ENCODE peak calls at places on chromosomes 6 and 20, in nine cellular contexts. One of them, this sample, is unnamed.
A peak's percentile ranks its signal among the peaks of the same experiment; 100 is the strongest.

GRCh38 chr6:41502607-41503434 is 43.4 kb upstream of the FOXP4 start:
- DNase-seq in ureter: no peak
- DNase-seq in retinal pigment epithelial cell: no peak
- DNase-seq in T47D: no peak
- DNase-seq in stimulated activated CD4-positive, alpha-beta T cell treated with anti-CD3 and anti-CD28 coated beads, Interleukin-4, amount 100 ng/mL, for 48 hours: no peak
- DNase-seq in HCT116: no peak
- DNase-seq in HFFc6: no peak
- DNase-seq in H7: peak; percentile 92
- DNase-seq in effector memory CD4-positive, alpha-beta T cell: no peak
- DNase-seq in this sample: no peak

GRCh38 chr6:64736421-64736950 is 970.5 kb downstream of the EYS start:
- DNase-seq in ureter: no peak
- DNase-seq in retinal pigment epithelial cell: no peak
- DNase-seq in T47D: no peak
- DNase-seq in stimulated activated CD4-positive, alpha-beta T cell treated with anti-CD3 and anti-CD28 coated beads, Interleukin-4, amount 100 ng/mL, for 48 hours: no peak
- DNase-seq in HCT116: no peak
- DNase-seq in HFFc6: no peak
- DNase-seq in H7: no peak
- DNase-seq in effector memory CD4-positive, alpha-beta T cell: no peak
- DNase-seq in this sample: no peak

GRCh38 chr6:11407403-11407802 is 130.1 kb upstream of the TMEM170B start:
- DNase-seq in ureter: no peak
- DNase-seq in retinal pigment epithelial cell: no peak
- DNase-seq in T47D: no peak
- DNase-seq in stimulated activated CD4-positive, alpha-beta T cell treated with anti-CD3 and anti-CD28 coated beads, Interleukin-4, amount 100 ng/mL, for 48 hours: no peak
- DNase-seq in HCT116: no peak
- DNase-seq in HFFc6: no peak
- DNase-seq in H7: no peak
- DNase-seq in effector memory CD4-positive, alpha-beta T cell: no peak
- DNase-seq in this sample: no peak

GRCh38 chr20:32528291-32528891 is 56.7 kb downstream of the NOL4L start:
- DNase-seq in ureter: no peak
- DNase-seq in retinal pigment epithelial cell: no peak
- DNase-seq in T47D: no peak
- DNase-seq in stimulated activated CD4-positive, alpha-beta T cell treated with anti-CD3 and anti-CD28 coated beads, Interleukin-4, amount 100 ng/mL, for 48 hours: no peak
- DNase-seq in HCT116: no peak
- DNase-seq in HFFc6: no peak
- DNase-seq in H7: peak; percentile 74
- DNase-seq in effector memory CD4-positive, alpha-beta T cell: no peak
- DNase-seq in this sample: peak; percentile 71

GRCh38 chr6:123089223-123089622 is 93.2 kb downstream of the CLVS2 start:
- DNase-seq in ureter: no peak
- DNase-seq in retinal pigment epithelial cell: no peak
- DNase-seq in T47D: no peak
- DNase-seq in stimulated activated CD4-positive, alpha-beta T cell treated with anti-CD3 and anti-CD28 coated beads, Interleukin-4, amount 100 ng/mL, for 48 hours: no peak
- DNase-seq in HCT116: no peak
- DNase-seq in HFFc6: no peak
- DNase-seq in H7: no peak
- DNase-seq in effector memory CD4-positive, alpha-beta T cell: no peak
- DNase-seq in this sample: no peak

GRCh38 chr20:60295214-60295613 is 337.0 kb downstream of the CDH26 start:
- DNase-seq in ureter: no peak
- DNase-seq in retinal pigment epithelial cell: no peak
- DNase-seq in T47D: no peak
- DNase-seq in stimulated activated CD4-positive, alpha-beta T cell treated with anti-CD3 and anti-CD28 coated beads, Interleukin-4, amount 100 ng/mL, for 48 hours: no peak
- DNase-seq in HCT116: no peak
- DNase-seq in HFFc6: no peak
- DNase-seq in H7: no peak
- DNase-seq in effector memory CD4-positive, alpha-beta T cell: no peak
- DNase-seq in this sample: no peak

GRCh38 chr6:36820700-36821580 is 18.3 kb downstream of the CPNE5 start:
- DNase-seq in ureter: no peak
- DNase-seq in retinal pigment epithelial cell: peak; percentile 89
- DNase-seq in T47D: no peak
- DNase-seq in stimulated activated CD4-positive, alpha-beta T cell treated with anti-CD3 and anti-CD28 coated beads, Interleukin-4, amount 100 ng/mL, for 48 hours: no peak
- DNase-seq in HCT116: no peak
- DNase-seq in HFFc6: peak; percentile 62
- DNase-seq in H7: peak; percentile 71
- DNase-seq in effector memory CD4-positive, alpha-beta T cell: no peak
- DNase-seq in this sample: no peak

GRCh38 chr20:24672886-24673677 is 203.7 kb downstream of the SYNDIG1 start:
- DNase-seq in ureter: no peak
- DNase-seq in retinal pigment epithelial cell: peak; percentile 81
- DNase-seq in T47D: no peak
- DNase-seq in stimulated activated CD4-positive, alpha-beta T cell treated with anti-CD3 and anti-CD28 coated beads, Interleukin-4, amount 100 ng/mL, for 48 hours: no peak
- DNase-seq in HCT116: no peak
- DNase-seq in HFFc6: peak; percentile 97
- DNase-seq in H7: no peak
- DNase-seq in effector memory CD4-positive, alpha-beta T cell: no peak
- DNase-seq in this sample: no peak

GRCh38 chr6:26234421-26235239 is 130.4 kb upstream of the BTN3A2 start:
- DNase-seq in ureter: peak; percentile 77
- DNase-seq in retinal pigment epithelial cell: no peak
- DNase-seq in T47D: peak; percentile 58
- DNase-seq in stimulated activated CD4-positive, alpha-beta T cell treated with anti-CD3 and anti-CD28 coated beads, Interleukin-4, amount 100 ng/mL, for 48 hours: peak; percentile 51
- DNase-seq in HCT116: no peak
- DNase-seq in HFFc6: peak; percentile 78
- DNase-seq in H7: peak; percentile 71
- DNase-seq in effector memory CD4-positive, alpha-beta T cell: no peak
- DNase-seq in this sample: no peak

GRCh38 chr20:1838479-1839279 is 56.5 kb upstream of the SIRPA start:
- DNase-seq in ureter: no peak
- DNase-seq in retinal pigment epithelial cell: no peak
- DNase-seq in T47D: no peak
- DNase-seq in stimulated activated CD4-positive, alpha-beta T cell treated with anti-CD3 and anti-CD28 coated beads, Interleukin-4, amount 100 ng/mL, for 48 hours: no peak
- DNase-seq in HCT116: no peak
- DNase-seq in HFFc6: no peak
- DNase-seq in H7: peak; percentile 62
- DNase-seq in effector memory CD4-positive, alpha-beta T cell: no peak
- DNase-seq in this sample: no peak

GRCh38 chr6:159959165-159959975 is 9.5 kb upstream of the IGF2R start:
- DNase-seq in ureter: no peak
- DNase-seq in retinal pigment epithelial cell: no peak
- DNase-seq in T47D: no peak
- DNase-seq in stimulated activated CD4-positive, alpha-beta T cell treated with anti-CD3 and anti-CD28 coated beads, Interleukin-4, amount 100 ng/mL, for 48 hours: no peak
- DNase-seq in HCT116: no peak
- DNase-seq in HFFc6: no peak
- DNase-seq in H7: no peak
- DNase-seq in effector memory CD4-positive, alpha-beta T cell: no peak
- DNase-seq in this sample: no peak

GRCh38 chr20:11453430-11453829 is 464.3 kb upstream of the BTBD3 start:
- DNase-seq in ureter: no peak
- DNase-seq in retinal pigment epithelial cell: no peak
- DNase-seq in T47D: no peak
- DNase-seq in stimulated activated CD4-positive, alpha-beta T cell treated with anti-CD3 and anti-CD28 coated beads, Interleukin-4, amount 100 ng/mL, for 48 hours: no peak
- DNase-seq in HCT116: no peak
- DNase-seq in HFFc6: peak; percentile 51
- DNase-seq in H7: no peak
- DNase-seq in effector memory CD4-positive, alpha-beta T cell: no peak
- DNase-seq in this sample: no peak

GRCh38 chr20:62970307-62971210 is 18.1 kb downstream of the SLC17A9 start:
- DNase-seq in ureter: no peak
- DNase-seq in retinal pigment epithelial cell: no peak
- DNase-seq in T47D: peak; percentile 85
- DNase-seq in stimulated activated CD4-positive, alpha-beta T cell treated with anti-CD3 and anti-CD28 coated beads, Interleukin-4, amount 100 ng/mL, for 48 hours: no peak
- DNase-seq in HCT116: no peak
- DNase-seq in HFFc6: no peak
- DNase-seq in H7: peak; percentile 77
- DNase-seq in effector memory CD4-positive, alpha-beta T cell: no peak
- DNase-seq in this sample: no peak

GRCh38 chr6:64714073-64714472 is 993.0 kb downstream of the EYS start:
- DNase-seq in ureter: no peak
- DNase-seq in retinal pigment epithelial cell: no peak
- DNase-seq in T47D: no peak
- DNase-seq in stimulated activated CD4-positive, alpha-beta T cell treated with anti-CD3 and anti-CD28 coated beads, Interleukin-4, amount 100 ng/mL, for 48 hours: no peak
- DNase-seq in HCT116: no peak
- DNase-seq in HFFc6: no peak
- DNase-seq in H7: no peak
- DNase-seq in effector memory CD4-positive, alpha-beta T cell: no peak
- DNase-seq in this sample: no peak

GRCh38 chr6:166677941-166678340 is 50.9 kb upstream of the RPS6KA2 start:
- DNase-seq in ureter: no peak
- DNase-seq in retinal pigment epithelial cell: no peak
- DNase-seq in T47D: no peak
- DNase-seq in stimulated activated CD4-positive, alpha-beta T cell treated with anti-CD3 and anti-CD28 coated beads, Interleukin-4, amount 100 ng/mL, for 48 hours: no peak
- DNase-seq in HCT116: no peak
- DNase-seq in HFFc6: no peak
- DNase-seq in H7: no peak
- DNase-seq in effector memory CD4-positive, alpha-beta T cell: no peak
- DNase-seq in this sample: no peak

GRCh38 chr6:35089935-35090505 is 51.1 kb downstream of the TCP11 start:
- DNase-seq in ureter: peak; percentile 37
- DNase-seq in retinal pigment epithelial cell: peak; percentile 96
- DNase-seq in T47D: no peak
- DNase-seq in stimulated activated CD4-positive, alpha-beta T cell treated with anti-CD3 and anti-CD28 coated beads, Interleukin-4, amount 100 ng/mL, for 48 hours: no peak
- DNase-seq in HCT116: no peak
- DNase-seq in HFFc6: peak; percentile 69
- DNase-seq in H7: peak; percentile 40
- DNase-seq in effector memory CD4-positive, alpha-beta T cell: no peak
- DNase-seq in this sample: no peak

GRCh38 chr20:13862245-13862644 is 77.4 kb downstream of the NDUFAF5 start:
- DNase-seq in ureter: no peak
- DNase-seq in retinal pigment epithelial cell: no peak
- DNase-seq in T47D: no peak
- DNase-seq in stimulated activated CD4-positive, alpha-beta T cell treated with anti-CD3 and anti-CD28 coated beads, Interleukin-4, amount 100 ng/mL, for 48 hours: no peak
- DNase-seq in HCT116: no peak
- DNase-seq in HFFc6: no peak
- DNase-seq in H7: no peak
- DNase-seq in effector memory CD4-positive, alpha-beta T cell: no peak
- DNase-seq in this sample: no peak

GRCh38 chr6:147441751-147442150 is 66.7 kb upstream of the SAMD5 start:
- DNase-seq in ureter: no peak
- DNase-seq in retinal pigment epithelial cell: peak; percentile 86
- DNase-seq in T47D: no peak
- DNase-seq in stimulated activated CD4-positive, alpha-beta T cell treated with anti-CD3 and anti-CD28 coated beads, Interleukin-4, amount 100 ng/mL, for 48 hours: no peak
- DNase-seq in HCT116: no peak
- DNase-seq in HFFc6: no peak
- DNase-seq in H7: no peak
- DNase-seq in effector memory CD4-positive, alpha-beta T cell: no peak
- DNase-seq in this sample: no peak

GRCh38 chr6:113094781-113095180 is 747.7 kb downstream of the RFPL4B start:
- DNase-seq in ureter: no peak
- DNase-seq in retinal pigment epithelial cell: no peak
- DNase-seq in T47D: no peak
- DNase-seq in stimulated activated CD4-positive, alpha-beta T cell treated with anti-CD3 and anti-CD28 coated beads, Interleukin-4, amount 100 ng/mL, for 48 hours: no peak
- DNase-seq in HCT116: no peak
- DNase-seq in HFFc6: peak; percentile 8
- DNase-seq in H7: no peak
- DNase-seq in effector memory CD4-positive, alpha-beta T cell: no peak
- DNase-seq in this sample: no peak

GRCh38 chr20:63822276-63822696 is 8.8 kb downstream of the ZBTB46 start:
- DNase-seq in ureter: no peak
- DNase-seq in retinal pigment epithelial cell: no peak
- DNase-seq in T47D: no peak
- DNase-seq in stimulated activated CD4-positive, alpha-beta T cell treated with anti-CD3 and anti-CD28 coated beads, Interleukin-4, amount 100 ng/mL, for 48 hours: no peak
- DNase-seq in HCT116: no peak
- DNase-seq in HFFc6: no peak
- DNase-seq in H7: peak; percentile 13
- DNase-seq in effector memory CD4-positive, alpha-beta T cell: no peak
- DNase-seq in this sample: no peak

GRCh38 chr6:168359794-168360193 is 40.2 kb upstream of the DACT2 start:
- DNase-seq in ureter: no peak
- DNase-seq in retinal pigment epithelial cell: no peak
- DNase-seq in T47D: no peak
- DNase-seq in stimulated activated CD4-positive, alpha-beta T cell treated with anti-CD3 and anti-CD28 coated beads, Interleukin-4, amount 100 ng/mL, for 48 hours: no peak
- DNase-seq in HCT116: no peak
- DNase-seq in HFFc6: no peak
- DNase-seq in H7: no peak
- DNase-seq in effector memory CD4-positive, alpha-beta T cell: no peak
- DNase-seq in this sample: no peak

GRCh38 chr6:124961784-124962611 is at the start of gene RNF217:
- DNase-seq in ureter: peak; percentile 73
- DNase-seq in retinal pigment epithelial cell: no peak
- DNase-seq in T47D: peak; percentile 42
- DNase-seq in stimulated activated CD4-positive, alpha-beta T cell treated with anti-CD3 and anti-CD28 coated beads, Interleukin-4, amount 100 ng/mL, for 48 hours: no peak
- DNase-seq in HCT116: no peak
- DNase-seq in HFFc6: peak; percentile 48
- DNase-seq in H7: peak; percentile 82
- DNase-seq in effector memory CD4-positive, alpha-beta T cell: no peak
- DNase-seq in this sample: peak; percentile 11

GRCh38 chr20:49447946-49448809 is 34.3 kb downstream of the KCNB1 start:
- DNase-seq in ureter: peak; percentile 52
- DNase-seq in retinal pigment epithelial cell: peak; percentile 54
- DNase-seq in T47D: no peak
- DNase-seq in stimulated activated CD4-positive, alpha-beta T cell treated with anti-CD3 and anti-CD28 coated beads, Interleukin-4, amount 100 ng/mL, for 48 hours: no peak
- DNase-seq in HCT116: no peak
- DNase-seq in HFFc6: no peak
- DNase-seq in H7: peak; percentile 65
- DNase-seq in effector memory CD4-positive, alpha-beta T cell: no peak
- DNase-seq in this sample: peak; percentile 88

GRCh38 chr20:57389695-57390603 is 1.2 kb upstream of the RBM38 start:
- DNase-seq in ureter: no peak
- DNase-seq in retinal pigment epithelial cell: no peak
- DNase-seq in T47D: no peak
- DNase-seq in stimulated activated CD4-positive, alpha-beta T cell treated with anti-CD3 and anti-CD28 coated beads, Interleukin-4, amount 100 ng/mL, for 48 hours: peak; percentile 61
- DNase-seq in HCT116: no peak
- DNase-seq in HFFc6: no peak
- DNase-seq in H7: peak; percentile 85
- DNase-seq in effector memory CD4-positive, alpha-beta T cell: peak; percentile 74
- DNase-seq in this sample: no peak

GRCh38 chr20:1187605-1188171 is 2.9 kb upstream of the TMEM74B start:
- DNase-seq in ureter: no peak
- DNase-seq in retinal pigment epithelial cell: no peak
- DNase-seq in T47D: no peak
- DNase-seq in stimulated activated CD4-positive, alpha-beta T cell treated with anti-CD3 and anti-CD28 coated beads, Interleukin-4, amount 100 ng/mL, for 48 hours: no peak
- DNase-seq in HCT116: no peak
- DNase-seq in HFFc6: no peak
- DNase-seq in H7: no peak
- DNase-seq in effector memory CD4-positive, alpha-beta T cell: no peak
- DNase-seq in this sample: no peak

GRCh38 chr20:57526067-57526884 is 1.3 kb upstream of the CTCFL start:
- DNase-seq in ureter: no peak
- DNase-seq in retinal pigment epithelial cell: no peak
- DNase-seq in T47D: no peak
- DNase-seq in stimulated activated CD4-positive, alpha-beta T cell treated with anti-CD3 and anti-CD28 coated beads, Interleukin-4, amount 100 ng/mL, for 48 hours: peak; percentile 28
- DNase-seq in HCT116: peak; percentile 15
- DNase-seq in HFFc6: no peak
- DNase-seq in H7: peak; percentile 78
- DNase-seq in effector memory CD4-positive, alpha-beta T cell: no peak
- DNase-seq in this sample: no peak

GRCh38 chr20:62997626-62998025 is 9.1 kb downstream of the BHLHE23 start:
- DNase-seq in ureter: no peak
- DNase-seq in retinal pigment epithelial cell: no peak
- DNase-seq in T47D: no peak
- DNase-seq in stimulated activated CD4-positive, alpha-beta T cell treated with anti-CD3 and anti-CD28 coated beads, Interleukin-4, amount 100 ng/mL, for 48 hours: no peak
- DNase-seq in HCT116: no peak
- DNase-seq in HFFc6: no peak
- DNase-seq in H7: no peak
- DNase-seq in effector memory CD4-positive, alpha-beta T cell: no peak
- DNase-seq in this sample: no peak

GRCh38 chr20:12022121-12022520 is 104.4 kb downstream of the BTBD3 start:
- DNase-seq in ureter: no peak
- DNase-seq in retinal pigment epithelial cell: no peak
- DNase-seq in T47D: no peak
- DNase-seq in stimulated activated CD4-positive, alpha-beta T cell treated with anti-CD3 and anti-CD28 coated beads, Interleukin-4, amount 100 ng/mL, for 48 hours: no peak
- DNase-seq in HCT116: no peak
- DNase-seq in HFFc6: no peak
- DNase-seq in H7: no peak
- DNase-seq in effector memory CD4-positive, alpha-beta T cell: no peak
- DNase-seq in this sample: no peak

GRCh38 chr20:35300469-35301262 is 8.4 kb upstream of the FAM83C start:
- DNase-seq in ureter: no peak
- DNase-seq in retinal pigment epithelial cell: no peak
- DNase-seq in T47D: no peak
- DNase-seq in stimulated activated CD4-positive, alpha-beta T cell treated with anti-CD3 and anti-CD28 coated beads, Interleukin-4, amount 100 ng/mL, for 48 hours: no peak
- DNase-seq in HCT116: no peak
- DNase-seq in HFFc6: no peak
- DNase-seq in H7: no peak
- DNase-seq in effector memory CD4-positive, alpha-beta T cell: no peak
- DNase-seq in this sample: no peak

GRCh38 chr6:151803743-151804142 is 3.7 kb upstream of the ESR1 start:
- DNase-seq in ureter: no peak
- DNase-seq in retinal pigment epithelial cell: no peak
- DNase-seq in T47D: no peak
- DNase-seq in stimulated activated CD4-positive, alpha-beta T cell treated with anti-CD3 and anti-CD28 coated beads, Interleukin-4, amount 100 ng/mL, for 48 hours: no peak
- DNase-seq in HCT116: no peak
- DNase-seq in HFFc6: no peak
- DNase-seq in H7: no peak
- DNase-seq in effector memory CD4-positive, alpha-beta T cell: no peak
- DNase-seq in this sample: no peak

GRCh38 chr6:112938656-112939055 is 591.5 kb downstream of the RFPL4B start:
- DNase-seq in ureter: no peak
- DNase-seq in retinal pigment epithelial cell: no peak
- DNase-seq in T47D: no peak
- DNase-seq in stimulated activated CD4-positive, alpha-beta T cell treated with anti-CD3 and anti-CD28 coated beads, Interleukin-4, amount 100 ng/mL, for 48 hours: no peak
- DNase-seq in HCT116: no peak
- DNase-seq in HFFc6: no peak
- DNase-seq in H7: no peak
- DNase-seq in effector memory CD4-positive, alpha-beta T cell: no peak
- DNase-seq in this sample: no peak

This sample was measured in NCI-H2107.